ENCODE peak calls at places on chromosomes 11 and 22, in nine cellular contexts. One of them, this sample, is unnamed. For H3K4me1 and H3K9me3, the result is how much of the 10 kb centered on the place peaks cover.

GRCh38 chr11:75239551-75240290 is 853 bp upstream of the TPBGL start:
- DNase-seq in Peyer's patch: no peak
- DNase-seq in esophagus squamous epithelium: no peak
- DNase-seq in stomach: peak
- DNase-seq in body of pancreas: no peak
- DNase-seq in esophagus muscularis mucosa: no peak
- DNase-seq in thyroid gland: no peak
- DNase-seq in right lobe of liver: no peak
- DNase-seq in A549: no peak
- DNase-seq in this sample: no peak

GRCh38 chr22:30435674-30436126 is 10.1 kb downstream of the MTFP1 start:
- DNase-seq in Peyer's patch: no peak
- DNase-seq in esophagus squamous epithelium: no peak
- DNase-seq in stomach: peak
- DNase-seq in body of pancreas: peak
- DNase-seq in esophagus muscularis mucosa: no peak
- DNase-seq in thyroid gland: peak
- DNase-seq in right lobe of liver: peak
- DNase-seq in A549: no peak
- DNase-seq in this sample: peak

GRCh38 chr22:32905400-32905799 is 103.9 kb downstream of the TIMP3 start:
- DNase-seq in Peyer's patch: no peak
- DNase-seq in esophagus squamous epithelium: no peak
- DNase-seq in stomach: no peak
- DNase-seq in body of pancreas: no peak
- DNase-seq in esophagus muscularis mucosa: no peak
- DNase-seq in thyroid gland: peak
- DNase-seq in right lobe of liver: no peak
- DNase-seq in A549: no peak
- DNase-seq in this sample: no peak

GRCh38 chr22:18110944-18111758 is 542 bp downstream of the TUBA8 start:
- DNase-seq in Peyer's patch: no peak
- DNase-seq in esophagus squamous epithelium: no peak
- DNase-seq in stomach: no peak
- DNase-seq in body of pancreas: no peak
- DNase-seq in esophagus muscularis mucosa: no peak
- DNase-seq in thyroid gland: peak
- DNase-seq in right lobe of liver: no peak
- DNase-seq in A549: no peak
- DNase-seq in this sample: no peak

GRCh38 chr11:33598426-33599069 is 102.1 kb downstream of the C11orf91 start:
- DNase-seq in Peyer's patch: no peak
- DNase-seq in esophagus squamous epithelium: no peak
- DNase-seq in stomach: no peak
- DNase-seq in body of pancreas: peak
- DNase-seq in esophagus muscularis mucosa: no peak
- DNase-seq in thyroid gland: no peak
- DNase-seq in right lobe of liver: no peak
- DNase-seq in A549: no peak
- DNase-seq in this sample: no peak

GRCh38 chr11:113281052-113281725 is 33.2 kb upstream of the TTC12 start:
- DNase-seq in Peyer's patch: no peak
- DNase-seq in esophagus squamous epithelium: no peak
- DNase-seq in stomach: no peak
- DNase-seq in body of pancreas: no peak
- DNase-seq in esophagus muscularis mucosa: peak
- DNase-seq in thyroid gland: no peak
- DNase-seq in right lobe of liver: no peak
- DNase-seq in A549: no peak
- DNase-seq in this sample: no peak

GRCh38 chr11:106271686-106272085 is 194.2 kb downstream of the AASDHPPT start:
- DNase-seq in Peyer's patch: no peak
- DNase-seq in esophagus squamous epithelium: no peak
- DNase-seq in stomach: no peak
- DNase-seq in body of pancreas: no peak
- DNase-seq in esophagus muscularis mucosa: no peak
- DNase-seq in thyroid gland: no peak
- DNase-seq in right lobe of liver: no peak
- DNase-seq in A549: no peak
- DNase-seq in this sample: no peak

GRCh38 chr11:34529643-34530042 is 16.0 kb upstream of the ELF5 start:
- DNase-seq in Peyer's patch: no peak
- DNase-seq in esophagus squamous epithelium: no peak
- DNase-seq in stomach: no peak
- DNase-seq in body of pancreas: no peak
- DNase-seq in esophagus muscularis mucosa: no peak
- DNase-seq in thyroid gland: no peak
- DNase-seq in right lobe of liver: no peak
- DNase-seq in A549: no peak
- DNase-seq in this sample: no peak

GRCh38 chr11:3892156-3892555 is 36.7 kb downstream of the STIM1 start:
- DNase-seq in Peyer's patch: no peak
- DNase-seq in esophagus squamous epithelium: no peak
- DNase-seq in stomach: no peak
- DNase-seq in body of pancreas: no peak
- DNase-seq in esophagus muscularis mucosa: no peak
- DNase-seq in thyroid gland: no peak
- DNase-seq in right lobe of liver: no peak
- DNase-seq in A549: no peak
- DNase-seq in this sample: no peak

GRCh38 chr11:3893311-3893710 is 37.8 kb downstream of the STIM1 start:
- DNase-seq in Peyer's patch: no peak
- DNase-seq in esophagus squamous epithelium: no peak
- DNase-seq in stomach: no peak
- DNase-seq in body of pancreas: no peak
- DNase-seq in esophagus muscularis mucosa: no peak
- DNase-seq in thyroid gland: no peak
- DNase-seq in right lobe of liver: no peak
- DNase-seq in A549: no peak
- DNase-seq in this sample: no peak

GRCh38 chr11:3901249-3902025 is 46.0 kb downstream of the STIM1 start:
- DNase-seq in Peyer's patch: no peak
- DNase-seq in esophagus squamous epithelium: no peak
- DNase-seq in stomach: no peak
- DNase-seq in body of pancreas: no peak
- DNase-seq in esophagus muscularis mucosa: no peak
- DNase-seq in thyroid gland: peak
- DNase-seq in right lobe of liver: no peak
- DNase-seq in A549: no peak
- DNase-seq in this sample: no peak

GRCh38 chr11:3894128-3894731 is 38.8 kb downstream of the STIM1 start:
- DNase-seq in Peyer's patch: no peak
- DNase-seq in esophagus squamous epithelium: peak
- DNase-seq in stomach: no peak
- DNase-seq in body of pancreas: peak
- DNase-seq in esophagus muscularis mucosa: no peak
- DNase-seq in thyroid gland: no peak
- DNase-seq in right lobe of liver: no peak
- DNase-seq in A549: no peak
- DNase-seq in this sample: no peak

GRCh38 chr11:3896644-3897043 is 41.2 kb downstream of the STIM1 start:
- DNase-seq in Peyer's patch: no peak
- DNase-seq in esophagus squamous epithelium: no peak
- DNase-seq in stomach: no peak
- DNase-seq in body of pancreas: no peak
- DNase-seq in esophagus muscularis mucosa: no peak
- DNase-seq in thyroid gland: no peak
- DNase-seq in right lobe of liver: no peak
- DNase-seq in A549: no peak
- DNase-seq in this sample: no peak
- H3K4me1 ChIP-seq in Peyer's patch: under half
- H3K4me1 ChIP-seq in esophagus squamous epithelium: half or more
- H3K4me1 ChIP-seq in stomach: under half
- H3K4me1 ChIP-seq in body of pancreas: under half
- H3K4me1 ChIP-seq in esophagus muscularis mucosa: under half
- H3K4me1 ChIP-seq in thyroid gland: under half
- H3K4me1 ChIP-seq in right lobe of liver: under half
- H3K4me1 ChIP-seq in A549: under half
- H3K4me1 ChIP-seq in this sample: under half

GRCh38 chr22:47586038-47586437 is 823.6 kb downstream of the TBC1D22A start:
- DNase-seq in Peyer's patch: no peak
- DNase-seq in esophagus squamous epithelium: no peak
- DNase-seq in stomach: no peak
- DNase-seq in body of pancreas: no peak
- DNase-seq in esophagus muscularis mucosa: no peak
- DNase-seq in thyroid gland: no peak
- DNase-seq in right lobe of liver: no peak
- DNase-seq in A549: peak
- DNase-seq in this sample: no peak
- H3K9me3 ChIP-seq in Peyer's patch: under half
- H3K9me3 ChIP-seq in esophagus squamous epithelium: under half
- H3K9me3 ChIP-seq in stomach: under half
- H3K9me3 ChIP-seq in body of pancreas: under half
- H3K9me3 ChIP-seq in esophagus muscularis mucosa: under half
- H3K9me3 ChIP-seq in thyroid gland: under half
- H3K9me3 ChIP-seq in right lobe of liver: under half
- H3K9me3 ChIP-seq in A549: under half
- H3K9me3 ChIP-seq in this sample: under half

GRCh38 chr22:23219787-23220484 is 39.6 kb downstream of the BCR start:
- DNase-seq in Peyer's patch: peak
- DNase-seq in esophagus squamous epithelium: no peak
- DNase-seq in stomach: peak
- DNase-seq in body of pancreas: peak
- DNase-seq in esophagus muscularis mucosa: no peak
- DNase-seq in thyroid gland: peak
- DNase-seq in right lobe of liver: peak
- DNase-seq in A549: no peak
- DNase-seq in this sample: no peak
- TF ChIP-seq POLR2A in Peyer's patch: no peak
- TF ChIP-seq POLR2A in esophagus squamous epithelium: no peak
- TF ChIP-seq POLR2A in stomach: no peak
- TF ChIP-seq POLR2A in body of pancreas: no peak
- TF ChIP-seq POLR2A in esophagus muscularis mucosa: no peak
- TF ChIP-seq POLR2A in thyroid gland: peak
- TF ChIP-seq POLR2A in right lobe of liver: no peak
- TF ChIP-seq POLR2A in A549: no peak
- TF ChIP-seq POLR2A in this sample: no peak

GRCh38 chr11:96016978-96017502 is 93.1 kb upstream of the MTMR2 start:
- DNase-seq in Peyer's patch: no peak
- DNase-seq in esophagus squamous epithelium: no peak
- DNase-seq in stomach: no peak
- DNase-seq in body of pancreas: no peak
- DNase-seq in esophagus muscularis mucosa: no peak
- DNase-seq in thyroid gland: no peak
- DNase-seq in right lobe of liver: no peak
- DNase-seq in A549: no peak
- DNase-seq in this sample: no peak
- H3K4me1 ChIP-seq in Peyer's patch: under half
- H3K4me1 ChIP-seq in esophagus squamous epithelium: under half
- H3K4me1 ChIP-seq in stomach: under half
- H3K4me1 ChIP-seq in body of pancreas: under half
- H3K4me1 ChIP-seq in esophagus muscularis mucosa: under half
- H3K4me1 ChIP-seq in thyroid gland: under half
- H3K4me1 ChIP-seq in right lobe of liver: under half
- H3K4me1 ChIP-seq in A549: under half
- H3K4me1 ChIP-seq in this sample: under half

GRCh38 chr22:19793656-19794310 is 33.2 kb downstream of the TBX1 start:
- DNase-seq in Peyer's patch: no peak
- DNase-seq in esophagus squamous epithelium: no peak
- DNase-seq in stomach: no peak
- DNase-seq in body of pancreas: no peak
- DNase-seq in esophagus muscularis mucosa: no peak
- DNase-seq in thyroid gland: no peak
- DNase-seq in right lobe of liver: no peak
- DNase-seq in A549: no peak
- DNase-seq in this sample: no peak
- H3K9me3 ChIP-seq in Peyer's patch: under half
- H3K9me3 ChIP-seq in esophagus squamous epithelium: under half
- H3K9me3 ChIP-seq in stomach: under half
- H3K9me3 ChIP-seq in body of pancreas: under half
- H3K9me3 ChIP-seq in esophagus muscularis mucosa: under half
- H3K9me3 ChIP-seq in thyroid gland: under half
- H3K9me3 ChIP-seq in right lobe of liver: under half
- H3K9me3 ChIP-seq in A549: under half
- H3K9me3 ChIP-seq in this sample: under half

GRCh38 chr22:38753894-38754246 is 1.9 kb downstream of the SUN2 start:
- DNase-seq in Peyer's patch: no peak
- DNase-seq in esophagus squamous epithelium: no peak
- DNase-seq in stomach: no peak
- DNase-seq in body of pancreas: peak
- DNase-seq in esophagus muscularis mucosa: no peak
- DNase-seq in thyroid gland: no peak
- DNase-seq in right lobe of liver: no peak
- DNase-seq in A549: no peak
- DNase-seq in this sample: no peak

GRCh38 chr22:38756631-38757463 is 1.0 kb upstream of the SUN2 start:
- DNase-seq in Peyer's patch: no peak
- DNase-seq in esophagus squamous epithelium: no peak
- DNase-seq in stomach: no peak
- DNase-seq in body of pancreas: no peak
- DNase-seq in esophagus muscularis mucosa: no peak
- DNase-seq in thyroid gland: peak
- DNase-seq in right lobe of liver: no peak
- DNase-seq in A549: no peak
- DNase-seq in this sample: no peak

GRCh38 chr22:38755911-38756532 is at the start of gene SUN2:
- DNase-seq in Peyer's patch: peak
- DNase-seq in esophagus squamous epithelium: peak
- DNase-seq in stomach: peak
- DNase-seq in body of pancreas: peak
- DNase-seq in esophagus muscularis mucosa: peak
- DNase-seq in thyroid gland: peak
- DNase-seq in right lobe of liver: peak
- DNase-seq in A549: peak
- DNase-seq in this sample: peak

GRCh38 chr22:38754247-38755154 is 1.3 kb downstream of the SUN2 start:
- DNase-seq in Peyer's patch: peak
- DNase-seq in esophagus squamous epithelium: peak
- DNase-seq in stomach: peak
- DNase-seq in body of pancreas: peak
- DNase-seq in esophagus muscularis mucosa: peak
- DNase-seq in thyroid gland: peak
- DNase-seq in right lobe of liver: peak
- DNase-seq in A549: no peak
- DNase-seq in this sample: peak

DNA sequence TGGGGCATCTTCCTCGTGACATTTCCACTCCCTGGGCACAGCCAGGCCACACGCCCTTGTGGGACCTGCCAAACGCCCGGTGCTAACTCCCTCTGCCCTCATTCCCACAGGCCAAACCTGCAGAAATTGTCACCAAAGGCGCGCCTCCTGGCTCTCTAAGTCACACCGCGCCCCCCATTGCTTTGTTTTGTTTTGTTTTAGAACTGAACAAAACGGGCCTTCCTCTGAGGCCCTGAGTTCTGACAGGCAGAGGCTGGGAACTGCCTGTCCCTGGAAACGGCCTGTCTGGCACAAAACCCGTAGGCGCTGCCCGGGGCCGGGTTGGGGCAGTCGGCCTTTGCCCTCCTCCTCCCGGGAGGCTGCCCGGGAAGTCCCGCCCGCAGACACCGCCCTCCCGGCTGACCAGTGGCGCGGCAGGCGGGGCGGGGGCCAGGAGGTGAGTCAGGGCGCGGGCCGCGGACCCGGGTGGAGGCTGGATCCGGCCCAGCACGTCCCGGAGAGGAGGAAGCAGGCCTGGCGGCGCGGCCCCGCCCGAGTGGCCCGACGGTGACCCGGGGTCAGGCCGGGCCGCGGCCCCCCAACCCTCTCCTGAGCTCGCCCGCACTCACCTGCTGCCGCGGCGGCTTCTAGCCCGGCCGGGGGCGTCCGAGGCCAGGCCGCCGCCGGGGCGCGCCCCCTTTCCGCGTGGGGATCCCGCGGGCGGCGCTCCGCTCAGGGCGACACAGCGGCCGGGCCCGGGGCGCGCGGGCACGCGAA is 465 bp downstream of the SUN2 start:
- DNase-seq in Peyer's patch: peak
- DNase-seq in esophagus squamous epithelium: peak
- DNase-seq in stomach: peak
- DNase-seq in body of pancreas: peak
- DNase-seq in esophagus muscularis mucosa: peak
- DNase-seq in thyroid gland: peak
- DNase-seq in right lobe of liver: peak
- DNase-seq in A549: peak
- DNase-seq in this sample: peak
- TF ChIP-seq POLR2A in Peyer's patch: peak
- TF ChIP-seq POLR2A in esophagus squamous epithelium: peak
- TF ChIP-seq POLR2A in stomach: no peak
- TF ChIP-seq POLR2A in body of pancreas: peak
- TF ChIP-seq POLR2A in esophagus muscularis mucosa: peak
- TF ChIP-seq POLR2A in thyroid gland: peak
- TF ChIP-seq POLR2A in right lobe of liver: peak
- TF ChIP-seq POLR2A in A549: peak
- TF ChIP-seq POLR2A in this sample: peak

This sample was measured in breast epithelium.